ENCODE peak calls at places on chromosomes 16 and 17, in five cellular contexts. C, E, U, R and Y are unnamed samples.

GRCh38 chr16:81545470-81546175 is 101.0 kb downstream of the CMIP start:
- DNase-seq in C (no peak), E (no peak), U (no peak), R (no peak), Y (no peak)

GRCh38 chr16:85652431-85653221 is 36.1 kb downstream of the GINS2 start:
- DNase-seq in C (peak), E (peak), U (peak), R (peak), Y (no peak)

GRCh38 chr17:44400226-44400847 is 10.9 kb upstream of the ITGA2B start:
- DNase-seq in C (peak), E (peak), U (no peak), R (no peak), Y (no peak)

GRCh38 chr16:16956376-16956775 is 514.4 kb downstream of the XYLT1 start:
- DNase-seq in C (no peak), E (no peak), U (no peak), R (no peak), Y (no peak)

GRCh38 chr16:71472041-71472440 is 10.0 kb upstream of the ZNF23 start:
- DNase-seq in C (no peak), E (no peak), U (no peak), R (no peak), Y (no peak)

GRCh38 chr16:74275031-74275636 is 21.5 kb upstream of the PSMD7 start:
- DNase-seq in C (peak), E (peak), U (no peak), R (no peak), Y (no peak)

GRCh38 chr17:29597361-29598172 is 4.6 kb downstream of the ANKRD13B start:
- DNase-seq in C (no peak), E (peak), U (no peak), R (no peak), Y (no peak)

GRCh38 chr17:16104189-16104588 is 104.6 kb downstream of the TTC19 start:
- DNase-seq in C (no peak), E (no peak), U (no peak), R (no peak), Y (no peak)

GRCh38 chr17:64081802-64082799 is 47.8 kb downstream of the ERN1 start:
- DNase-seq in C (peak), E (peak), U (peak), R (no peak), Y (peak)

GRCh38 chr17:1006054-1006453 is 9.1 kb downstream of the TIMM22 start:
- DNase-seq in C (no peak), E (no peak), U (peak), R (no peak), Y (no peak)

GRCh38 chr17:16866436-16866835 is 105.5 kb downstream of the TNFRSF13B start:
- DNase-seq in C (no peak), E (no peak), U (no peak), R (no peak), Y (no peak)

GRCh38 chr16:83176802-83177201 is 550.0 kb downstream of the CDH13 start:
- DNase-seq in C (no peak), E (no peak), U (no peak), R (no peak), Y (no peak)

GRCh38 chr16:70417661-70418060 is 21.2 kb downstream of the ST3GAL2 start:
- DNase-seq in C (peak), E (no peak), U (no peak), R (no peak), Y (no peak)

GRCh38 chr16:66927012-66927436 is 1.7 kb upstream of the RRAD start:
- DNase-seq in C (no peak), E (no peak), U (no peak), R (no peak), Y (no peak)

GRCh38 chr17:57114085-57114673 is 29.1 kb downstream of the AKAP1 start:
- DNase-seq in C (peak), E (peak), U (peak), R (peak), Y (peak)

GRCh38 chr16:23903001-23903414 is 67.2 kb downstream of the PRKCB start:
- DNase-seq in C (peak), E (no peak), U (no peak), R (no peak), Y (no peak)